ENCODE peak calls at places on chromosome 18, in four cellular contexts. L is WTC11, H is esophagus squamous epithelium, F is pancreas. M is an unnamed sample.

GRCh38 chr18:54440292-54440691 is 82.6 kb downstream of the C18orf54 start:
- DNase-seq in L (no peak), H (no peak), F (no peak), M (no peak)

GRCh38 chr18:32074206-32074605 is 17.5 kb upstream of the RNF138 start:
- DNase-seq in L (no peak), H (no peak), F (no peak), M (no peak)

GRCh38 chr18:2847341-2848144 is 737 bp downstream of the EMILIN2 start:
- DNase-seq in L (peak; percentile 40), H (no peak), F (no peak), M (no peak)

GRCh38 chr18:36629095-36629604 is 199.7 kb downstream of the TPGS2 start:
- DNase-seq in L (no peak), H (no peak), F (no peak), M (no peak)

GRCh38 chr18:66226782-66227181 is 377.1 kb downstream of the CDH19 start:
- DNase-seq in L (no peak), H (no peak), F (no peak), M (no peak)

GRCh38 chr18:7467708-7468466 is 99.2 kb upstream of the PTPRM start:
- DNase-seq in L (no peak), H (no peak), F (no peak), M (no peak)

GRCh38 chr18:4017479-4017878 is 437.6 kb downstream of the DLGAP1 start:
- DNase-seq in L (peak; percentile 48), H (no peak), F (no peak), M (no peak)

GRCh38 chr18:55381277-55381676 is 206.7 kb downstream of the TCF4 start:
- DNase-seq in L (no peak), H (no peak), F (no peak), M (no peak)

GRCh38 chr18:49899647-49900330 is 86.5 kb upstream of the ACAA2 start:
- DNase-seq in L (peak; percentile 16), H (no peak), F (peak; percentile 65), M (no peak)

GRCh38 chr18:26479686-26480079 is 68.7 kb downstream of the KCTD1 start:
- DNase-seq in L (no peak), H (no peak), F (no peak), M (no peak)

GRCh38 chr18:23563377-23564043 is 22.8 kb downstream of the NPC1 start:
- DNase-seq in L (no peak), H (no peak), F (no peak), M (no peak)

GRCh38 chr18:6054443-6054842 is 159.1 kb upstream of the TMEM200C start:
- DNase-seq in L (no peak), H (no peak), F (no peak), M (no peak)

DNA sequence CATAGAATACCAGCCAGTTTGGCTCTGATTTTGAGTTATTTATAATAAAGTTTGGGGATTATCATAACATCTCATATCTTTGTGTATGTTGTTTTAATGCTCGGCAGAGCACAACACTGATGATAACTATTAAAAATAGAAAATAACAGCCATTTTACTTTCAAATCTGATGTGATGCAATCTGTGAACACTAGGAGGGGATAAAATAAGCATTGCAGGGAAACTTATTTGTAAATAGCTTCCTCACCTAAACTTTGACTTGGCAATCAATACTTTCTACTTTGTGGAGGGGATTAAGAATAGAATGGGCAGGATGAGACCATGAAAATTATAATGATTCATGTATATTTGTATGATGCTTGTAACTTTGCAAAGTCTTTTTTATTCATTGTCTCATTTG is 54.4 kb downstream of the USP14 start:
- DNase-seq in L (no peak), H (no peak), F (no peak), M (no peak)
- TF ChIP-seq CTCF in L (no peak), H (no peak), F (no peak), M (no peak)

GRCh38 chr18:11512096-11513030 is 97.0 kb upstream of the SLC35G4 start:
- DNase-seq in L (no peak), H (no peak), F (no peak), M (no peak)
- TF ChIP-seq CTCF in L (no peak), H (no peak), F (no peak), M (no peak)

GRCh38 chr18:74598350-74599001 is 806 bp downstream of the ZNF407 start:
- DNase-seq in L (peak; percentile 45), H (no peak), F (peak; percentile 52), M (no peak)
- TF ChIP-seq CTCF in L (no peak), H (no peak), F (no peak), M (no peak)

GRCh38 chr18:63949068-63949737 is at the start of gene HMSD:
- DNase-seq in L (peak; percentile 84), H (no peak), F (peak; percentile 47), M (no peak)

GRCh38 chr18:63953811-63954210 is 4.7 kb downstream of the HMSD start:
- DNase-seq in L (no peak), H (no peak), F (no peak), M (no peak)

GRCh38 chr18:63956755-63957154 is 7.7 kb downstream of the HMSD start:
- DNase-seq in L (no peak), H (no peak), F (no peak), M (no peak)

GRCh38 chr18:63947051-63947790 is 1.9 kb upstream of the HMSD start:
- DNase-seq in L (no peak), H (no peak), F (no peak), M (no peak)

DNA sequence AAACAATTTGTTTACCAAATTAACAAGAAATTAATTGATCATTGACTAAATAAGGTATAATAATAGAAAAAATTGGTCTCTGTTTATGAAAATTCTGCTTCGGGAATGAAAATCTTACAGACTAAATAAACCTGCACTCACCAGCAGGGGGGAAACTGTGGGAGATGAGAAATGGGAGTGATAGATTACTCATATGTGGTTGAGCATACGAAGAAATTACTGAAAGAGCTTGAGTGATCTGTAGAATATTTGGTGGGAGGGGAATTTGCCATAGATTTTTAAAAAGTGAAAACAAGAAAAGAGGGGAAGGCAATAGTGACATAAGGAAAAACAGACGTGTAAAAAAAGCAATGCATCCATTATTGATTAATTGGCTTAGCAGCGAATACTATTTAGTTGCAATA is 2.2 kb downstream of the HMSD start:
- DNase-seq in L (no peak), H (no peak), F (no peak), M (no peak)
- TF ChIP-seq CTCF in L (no peak), H (no peak), F (no peak), M (no peak)

GRCh38 chr18:28081516-28081915 is 95.4 kb downstream of the CDH2 start:
- DNase-seq in L (no peak), H (no peak), F (no peak), M (no peak)
- TF ChIP-seq CTCF in L (no peak), H (no peak), F (no peak), M (no peak)

GRCh38 chr18:44924750-44925534 is 244.3 kb downstream of the SETBP1 start:
- DNase-seq in L (no peak), H (no peak), F (no peak), M (no peak)

GRCh38 chr18:44921974-44922373 is 241.3 kb downstream of the SETBP1 start:
- DNase-seq in L (no peak), H (no peak), F (no peak), M (no peak)

GRCh38 chr18:44922968-44923367 is 242.3 kb downstream of the SETBP1 start:
- DNase-seq in L (no peak), H (no peak), F (no peak), M (no peak)

DNA sequence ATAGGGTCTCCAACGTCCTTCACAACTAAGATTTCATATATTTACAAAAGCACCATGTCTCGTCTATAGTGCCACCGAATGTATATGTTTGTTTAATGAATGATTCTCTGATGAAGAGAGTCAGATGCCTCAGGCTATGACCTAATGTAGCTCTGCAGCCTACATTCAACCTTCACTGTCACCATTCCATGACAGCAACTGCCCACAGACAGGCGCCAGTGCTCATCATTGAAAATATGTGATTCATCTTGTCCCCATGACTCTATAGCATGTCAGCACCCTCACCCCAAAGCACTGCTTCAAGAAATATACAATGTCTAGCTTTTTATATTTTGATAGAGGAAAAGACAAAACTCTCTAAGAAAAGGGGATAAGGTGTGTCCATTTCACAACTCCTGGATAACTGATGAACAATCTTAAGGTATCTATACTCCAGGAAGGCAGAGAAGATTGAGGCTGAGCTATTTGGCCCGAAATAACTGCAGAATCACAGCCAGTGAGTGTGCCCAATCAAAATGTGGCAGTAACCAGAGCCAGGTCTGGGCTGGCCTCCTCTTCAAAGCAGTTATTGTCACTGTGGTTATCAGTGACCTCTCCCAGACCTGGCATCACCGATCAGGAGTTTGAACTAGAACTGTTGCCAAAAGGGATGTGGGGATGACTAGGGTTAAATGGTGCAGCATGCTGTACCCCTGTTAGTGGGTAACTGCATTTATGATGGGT is 246.6 kb downstream of the SETBP1 start:
- DNase-seq in L (no peak), H (no peak), F (no peak), M (no peak)
- TF ChIP-seq CTCF in L (no peak), H (no peak), F (no peak), M (no peak)

DNA sequence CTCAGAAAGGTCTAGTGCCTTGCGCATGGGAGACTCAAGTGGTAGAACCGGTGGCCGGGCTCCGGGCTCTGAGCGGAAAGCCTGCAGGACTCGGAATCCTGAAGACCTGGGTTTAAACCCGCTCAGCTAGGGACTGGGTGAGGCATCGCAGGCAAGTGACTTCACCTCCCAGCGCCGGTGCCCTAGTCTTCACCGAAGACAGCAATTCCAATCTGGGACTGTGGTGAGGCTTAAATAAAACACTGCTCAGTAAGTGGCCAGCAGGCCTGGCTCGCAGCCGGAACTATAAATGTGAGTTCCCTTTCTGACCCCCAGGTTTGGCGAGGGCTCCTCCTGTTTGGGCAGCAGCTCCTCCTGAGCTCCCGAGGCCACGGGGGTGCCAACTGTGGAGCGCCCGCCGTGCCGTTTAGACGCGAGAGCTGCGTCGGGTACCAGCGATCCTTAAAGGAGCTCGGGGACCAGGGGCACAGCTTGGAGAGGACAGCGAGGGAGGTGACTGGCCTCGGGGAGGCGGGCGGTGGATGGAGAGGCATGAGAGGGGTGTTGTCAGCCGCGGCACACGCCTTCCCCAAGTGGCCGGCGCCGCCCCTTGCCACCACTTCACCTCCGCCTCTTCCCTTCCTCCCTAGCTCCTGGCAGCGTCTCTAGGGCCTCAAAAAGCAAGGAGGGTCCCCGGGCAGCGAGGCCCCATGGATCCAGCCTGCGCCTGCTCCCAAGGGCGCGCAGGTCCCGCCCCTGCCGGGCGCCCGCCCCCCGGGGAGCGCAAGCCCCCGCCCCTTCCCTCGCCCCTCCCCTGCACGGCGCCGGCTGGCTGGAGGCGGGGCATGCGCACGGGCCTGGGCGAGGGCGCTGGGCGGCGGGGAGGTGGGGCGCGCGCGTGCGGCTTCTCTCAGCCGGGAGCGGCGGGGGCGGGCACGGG is 736 bp upstream of the MTCL1 start:
- DNase-seq in L (peak; percentile 82), H (peak; percentile 36), F (peak; percentile 90), M (peak; percentile 55)
- TF ChIP-seq CTCF in L (no peak), H (no peak), F (no peak), M (no peak)

M was measured in omental fat pad.